ENCODE peak calls at places on chromosomes 2 and 18, in six cellular contexts. W is neuronal stem cell, H is IMR-90, K is H9, R is mesendoderm, L is mesenchymal stem cell. F is an unnamed sample.

GRCh38 chr18:63889641-63890040 is 2.1 kb downstream of the SERPINB2 start:
- DNase-seq in H (no peak), W (no peak), K (no peak), L (no peak), R (no peak), F (no peak)

GRCh38 chr2:10009811-10010781 is 33.3 kb upstream of the KLF11 start:
- DNase-seq in R (no peak), W (no peak), H (peak; percentile 78), K (no peak), L (peak; percentile 68), F (no peak)

GRCh38 chr2:232480201-232481190 is 7.1 kb downstream of the ECEL1 start:
- DNase-seq in L (no peak), R (no peak), K (peak; percentile 23), W (no peak), H (no peak), F (no peak)

GRCh38 chr2:186058604-186059003 is 320.0 kb downstream of the FSIP2 start:
- DNase-seq in W (no peak), R (peak; percentile 50), K (no peak), H (peak; percentile 10), L (no peak), F (no peak)

GRCh38 chr2:241762933-241763369 is 13.7 kb upstream of the GAL3ST2 start:
- DNase-seq in K (peak; percentile 14), R (no peak), W (no peak), H (no peak), L (no peak), F (no peak)

GRCh38 chr2:121069434-121069969 is 215.5 kb downstream of the TFCP2L1 start:
- DNase-seq in W (no peak), R (no peak), K (no peak), L (no peak), H (no peak), F (no peak)

GRCh38 chr2:62663443-62663842 is 42.1 kb upstream of the EHBP1 start:
- DNase-seq in K (no peak), W (no peak), L (peak; percentile 81), H (peak; percentile 91), R (no peak), F (no peak)

GRCh38 chr2:196376984-196377877 is 205.9 kb upstream of the STK17B start:
- DNase-seq in R (no peak), H (peak; percentile 10), L (no peak), K (no peak), W (no peak), F (no peak)

GRCh38 chr2:35857541-35857940 is 498.0 kb upstream of the CRIM1 start:
- DNase-seq in H (no peak), W (no peak), R (no peak), K (no peak), L (no peak), F (no peak)

GRCh38 chr2:241859436-241860183 is 916 bp upstream of the PDCD1 start:
- DNase-seq in R (no peak), W (no peak), K (no peak), L (no peak), H (peak; percentile 36), F (no peak)

GRCh38 chr2:85648619-85649018 is 19.4 kb downstream of the SFTPB start:
- DNase-seq in W (no peak), L (peak; percentile 63), R (peak; percentile 45), K (no peak), H (peak; percentile 70), F (no peak)

GRCh38 chr18:46917808-46918600 is 602 bp downstream of the KATNAL2 start:
- DNase-seq in H (peak; percentile 37), K (peak; percentile 85), R (peak; percentile 70), W (no peak), L (peak; percentile 46), F (peak; percentile 47)

GRCh38 chr2:176944998-176945397 is 267.6 kb upstream of the HNRNPA3 start:
- DNase-seq in K (no peak), W (no peak), L (no peak), H (no peak), R (no peak), F (no peak)

GRCh38 chr2:176947754-176948153 is 264.8 kb upstream of the HNRNPA3 start:
- DNase-seq in H (no peak), K (no peak), R (no peak), L (no peak), W (no peak), F (no peak)
- H2BK15ac ChIP-seq in H (no peak overlapping the region), K (no peak overlapping the region), R (no peak overlapping the region), L (no peak overlapping the region), W (no peak overlapping the region), F (no peak overlapping the region)

GRCh38 chr2:25666218-25666617 is 7.2 kb downstream of the DTNB start:
- DNase-seq in H (no peak), L (no peak), W (no peak), R (no peak), K (no peak), F (no peak)

GRCh38 chr2:25669520-25669919 is 3.9 kb downstream of the DTNB start:
- DNase-seq in W (no peak), R (no peak), L (no peak), K (peak; percentile 74), H (no peak), F (peak; percentile 61)

DNA sequence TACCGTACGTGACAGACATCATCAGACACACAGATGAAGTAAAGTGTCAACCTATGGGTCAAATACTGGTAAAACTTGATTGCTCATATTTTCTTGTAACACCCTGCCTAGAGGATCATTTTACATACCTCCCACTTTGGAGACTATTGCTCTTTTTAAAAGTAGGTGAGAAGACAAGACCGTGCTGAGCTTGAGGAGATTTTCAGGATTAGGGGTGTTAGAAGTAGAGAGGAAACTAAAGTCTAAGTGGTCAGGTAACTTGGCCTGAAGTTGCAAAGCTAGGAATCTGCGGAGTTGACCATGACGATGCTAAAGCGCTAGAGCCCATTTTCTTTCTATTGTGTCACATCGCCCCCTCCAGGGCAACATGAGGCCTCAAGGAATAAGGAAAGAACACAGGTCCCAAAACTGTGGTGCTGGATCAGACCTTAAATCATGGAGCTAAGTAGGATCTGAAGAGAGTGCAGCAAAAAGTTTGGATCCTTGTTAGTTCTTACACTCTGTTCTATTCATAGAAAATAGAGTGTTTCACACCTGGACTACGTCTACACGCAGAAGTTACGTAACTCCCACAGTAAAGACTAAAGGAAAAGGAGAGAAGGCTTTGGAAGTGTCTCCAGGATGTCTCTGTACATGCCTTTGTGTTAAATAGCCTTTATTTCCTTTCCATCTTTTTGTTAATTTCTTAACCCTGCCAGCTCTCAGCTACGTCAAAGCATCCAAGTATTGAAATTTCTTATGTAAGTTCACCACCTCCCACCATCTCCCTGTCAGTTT is 8.7 kb downstream of the DTNB start:
- DNase-seq in W (peak; percentile 60), R (peak; percentile 95), H (peak; percentile 74), L (peak; percentile 70), K (peak; percentile 76), F (peak; percentile 62)
- H2BK15ac ChIP-seq in W (no peak overlapping the region), R (no peak overlapping the region), H (no peak overlapping the region), L (no peak overlapping the region), K (no peak overlapping the region), F (no peak overlapping the region)

GRCh38 chr18:10526211-10526949 is 553 bp downstream of the NAPG start:
- DNase-seq in W (peak; percentile 46), L (peak; percentile 70), K (peak; percentile 61), R (peak; percentile 71), H (peak; percentile 39), F (no peak)

GRCh38 chr18:10525563-10526210 is at the start of gene NAPG:
- DNase-seq in H (peak; percentile 92), K (peak; percentile 93), R (peak; percentile 96), L (peak; percentile 95), W (peak; percentile 79), F (peak; percentile 88)

GRCh38 chr18:10530852-10531251 is 5.0 kb downstream of the NAPG start:
- DNase-seq in H (no peak), R (no peak), W (no peak), K (no peak), L (peak; percentile 38), F (no peak)

GRCh38 chr18:10524507-10525425 is 1.1 kb upstream of the NAPG start:
- DNase-seq in W (no peak), R (no peak), H (peak; percentile 50), K (no peak), L (peak; percentile 80), F (no peak)

DNA sequence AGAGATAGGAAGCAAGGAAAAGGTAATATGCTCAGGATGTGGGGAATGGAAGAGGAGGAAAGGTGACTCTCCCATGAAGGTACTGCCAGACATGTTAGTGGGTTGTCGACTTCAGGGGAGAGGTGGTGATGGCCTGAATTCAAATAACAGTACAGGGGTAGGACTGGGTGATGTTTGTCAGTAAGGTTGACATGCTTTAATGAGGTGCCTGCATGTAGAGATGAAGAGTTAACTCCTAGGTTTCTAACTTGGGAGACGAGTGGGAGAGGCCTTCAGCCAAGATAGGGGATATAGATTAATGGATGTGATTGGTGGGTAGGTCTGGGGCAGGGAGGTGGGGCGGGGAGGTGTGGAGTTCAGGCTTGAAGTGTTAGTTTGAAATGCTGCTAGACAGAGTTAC is 2.6 kb downstream of the NAPG start:
- DNase-seq in H (no peak), W (no peak), K (no peak), L (no peak), R (peak; percentile 29), F (no peak)
- H2BK15ac ChIP-seq in H (no peak overlapping the region), W (no peak overlapping the region), K (no peak overlapping the region), L (no peak overlapping the region), R (no peak overlapping the region), F (no peak overlapping the region)

DNA sequence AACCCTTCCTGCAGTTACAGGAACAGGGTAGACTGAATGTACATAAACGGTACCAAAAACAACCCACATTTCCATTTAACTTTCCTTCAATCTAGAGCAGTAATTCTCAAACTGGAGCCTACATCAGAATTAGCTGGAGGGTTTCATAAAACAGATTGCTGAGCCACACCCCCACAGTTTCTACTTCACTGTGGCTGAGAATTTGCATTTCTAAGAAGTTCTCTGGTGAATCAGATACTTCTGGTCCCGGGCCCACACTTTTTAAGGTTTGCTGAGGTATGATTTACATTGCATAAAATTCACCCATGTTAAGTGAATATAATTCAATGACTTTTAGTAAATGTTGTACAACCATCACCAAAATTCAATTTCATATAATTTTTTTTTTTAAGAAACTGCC is 113.7 kb downstream of the SRBD1 start:
- DNase-seq in K (no peak), W (no peak), H (peak; percentile 43), R (no peak), L (no peak), F (no peak)
- H2BK15ac ChIP-seq in K (no peak overlapping the region), W (no peak overlapping the region), H (no peak overlapping the region), R (no peak overlapping the region), L (no peak overlapping the region), F (no peak overlapping the region)

DNA sequence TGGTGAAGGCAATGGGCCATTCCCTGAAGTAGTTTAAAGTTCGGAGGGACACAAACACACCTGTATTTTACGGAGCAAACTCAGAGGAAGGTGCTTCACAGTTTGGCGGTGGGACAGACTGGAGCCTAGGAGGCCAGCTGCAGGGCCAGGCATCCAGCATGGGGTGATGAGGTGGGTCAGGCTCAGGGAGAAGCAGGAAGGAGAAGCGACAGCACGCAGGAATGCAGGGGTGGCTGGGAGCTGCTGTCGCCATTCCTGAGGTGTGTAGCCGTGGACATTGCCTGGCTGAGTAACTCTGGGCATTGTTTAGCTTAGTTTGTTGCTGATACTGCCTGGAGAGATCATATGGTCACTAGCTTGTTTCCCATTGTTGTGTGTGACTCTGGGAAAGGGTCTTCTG is 35.8 kb upstream of the METTL21A start:
- DNase-seq in R (peak; percentile 58), K (peak; percentile 39), W (no peak), H (no peak), L (no peak), F (no peak)
- H2BK15ac ChIP-seq in R (no peak overlapping the region), K (no peak overlapping the region), W (no peak overlapping the region), H (no peak overlapping the region), L (no peak overlapping the region), F (peak overlapping the region; percentile 53)

F was measured in H1.